ENCODE peak calls at places on chromosomes 5 and 9, in six cellular contexts. One of them, this sample, is unnamed.
A peak's percentile ranks its signal among the peaks of the same experiment; 100 is the strongest.

GRCh38 chr5:172508471-172509404 is 54.4 kb upstream of the SH3PXD2B start:
- DNase-seq in A549: no peak
- DNase-seq in adrenal gland: peak; percentile 6
- DNase-seq in hepatocyte: no peak
- DNase-seq in left lung: no peak
- DNase-seq in upper lobe of right lung: peak; percentile 51
- DNase-seq in this sample: no peak

GRCh38 chr5:10936081-10936480 is 175.0 kb upstream of the DAP start:
- DNase-seq in hepatocyte: no peak
- DNase-seq in adrenal gland: no peak
- DNase-seq in A549: no peak
- DNase-seq in left lung: no peak
- DNase-seq in upper lobe of right lung: no peak
- DNase-seq in this sample: no peak

GRCh38 chr9:97038551-97038908 is 412 bp downstream of the CTSV start:
- DNase-seq in upper lobe of right lung: no peak
- DNase-seq in hepatocyte: no peak
- DNase-seq in adrenal gland: no peak
- DNase-seq in left lung: no peak
- DNase-seq in A549: no peak
- DNase-seq in this sample: no peak

GRCh38 chr9:121974421-121974820 is 118.7 kb downstream of the TTLL11 start:
- DNase-seq in left lung: no peak
- DNase-seq in A549: no peak
- DNase-seq in hepatocyte: no peak
- DNase-seq in upper lobe of right lung: no peak
- DNase-seq in adrenal gland: no peak
- DNase-seq in this sample: no peak

GRCh38 chr9:92026206-92027002 is 76.4 kb upstream of the ROR2 start:
- DNase-seq in hepatocyte: no peak
- DNase-seq in upper lobe of right lung: no peak
- DNase-seq in left lung: no peak
- DNase-seq in A549: no peak
- DNase-seq in adrenal gland: no peak
- DNase-seq in this sample: no peak

GRCh38 chr9:126383395-126384104 is 56.9 kb downstream of the MVB12B start:
- DNase-seq in upper lobe of right lung: no peak
- DNase-seq in A549: no peak
- DNase-seq in left lung: no peak
- DNase-seq in adrenal gland: no peak
- DNase-seq in hepatocyte: no peak
- DNase-seq in this sample: no peak

GRCh38 chr5:172940242-172941066 is 18.8 kb upstream of the RPL26L1 start:
- DNase-seq in upper lobe of right lung: peak; percentile 84
- DNase-seq in left lung: no peak
- DNase-seq in A549: no peak
- DNase-seq in adrenal gland: no peak
- DNase-seq in hepatocyte: no peak
- DNase-seq in this sample: no peak

GRCh38 chr5:19547640-19548039 is 440.4 kb downstream of the CDH18 start:
- DNase-seq in hepatocyte: peak; percentile 27
- DNase-seq in upper lobe of right lung: no peak
- DNase-seq in left lung: no peak
- DNase-seq in adrenal gland: no peak
- DNase-seq in A549: no peak
- DNase-seq in this sample: no peak

GRCh38 chr5:58774979-58775378 is 192.1 kb downstream of the RAB3C start:
- DNase-seq in adrenal gland: no peak
- DNase-seq in hepatocyte: no peak
- DNase-seq in left lung: no peak
- DNase-seq in upper lobe of right lung: no peak
- DNase-seq in A549: no peak
- DNase-seq in this sample: no peak

GRCh38 chr9:124757589-124757988 is 13.5 kb downstream of the NR6A1 start:
- DNase-seq in adrenal gland: no peak
- DNase-seq in hepatocyte: no peak
- DNase-seq in upper lobe of right lung: no peak
- DNase-seq in left lung: no peak
- DNase-seq in A549: no peak
- DNase-seq in this sample: no peak

GRCh38 chr9:17490110-17490509 is 88.8 kb upstream of the SH3GL2 start:
- DNase-seq in hepatocyte: no peak
- DNase-seq in adrenal gland: no peak
- DNase-seq in upper lobe of right lung: no peak
- DNase-seq in A549: no peak
- DNase-seq in left lung: no peak
- DNase-seq in this sample: no peak

GRCh38 chr9:112252194-112252593 is 77.1 kb upstream of the SUSD1 start:
- DNase-seq in A549: no peak
- DNase-seq in upper lobe of right lung: no peak
- DNase-seq in adrenal gland: no peak
- DNase-seq in hepatocyte: no peak
- DNase-seq in left lung: no peak
- DNase-seq in this sample: no peak

GRCh38 chr9:34179528-34180138 is 790 bp downstream of the UBAP1 start:
- DNase-seq in A549: peak; percentile 58
- DNase-seq in adrenal gland: no peak
- DNase-seq in upper lobe of right lung: peak; percentile 46
- DNase-seq in hepatocyte: peak; percentile 52
- DNase-seq in left lung: no peak
- DNase-seq in this sample: peak; percentile 79

GRCh38 chr9:137439158-137439714 is 1.9 kb downstream of the ENTPD8 start:
- DNase-seq in adrenal gland: no peak
- DNase-seq in upper lobe of right lung: peak; percentile 57
- DNase-seq in left lung: peak; percentile 52
- DNase-seq in hepatocyte: no peak
- DNase-seq in A549: no peak
- DNase-seq in this sample: no peak

GRCh38 chr9:100465270-100465669 is 7.7 kb upstream of the TMEFF1 start:
- DNase-seq in hepatocyte: no peak
- DNase-seq in A549: no peak
- DNase-seq in upper lobe of right lung: no peak
- DNase-seq in left lung: no peak
- DNase-seq in adrenal gland: no peak
- DNase-seq in this sample: no peak

GRCh38 chr9:133876144-133876543 is 116.0 kb downstream of the VAV2 start:
- DNase-seq in left lung: no peak
- DNase-seq in hepatocyte: no peak
- DNase-seq in upper lobe of right lung: no peak
- DNase-seq in adrenal gland: no peak
- DNase-seq in A549: no peak
- DNase-seq in this sample: no peak

GRCh38 chr5:13866792-13867191 is 77.7 kb downstream of the DNAH5 start:
- DNase-seq in A549: peak; percentile 8
- DNase-seq in hepatocyte: peak; percentile 68
- DNase-seq in upper lobe of right lung: no peak
- DNase-seq in left lung: no peak
- DNase-seq in adrenal gland: no peak
- DNase-seq in this sample: peak; percentile 20

GRCh38 chr5:169153405-169153804 is 147.5 kb downstream of the SLIT3 start:
- DNase-seq in left lung: no peak
- DNase-seq in adrenal gland: no peak
- DNase-seq in A549: no peak
- DNase-seq in hepatocyte: peak; percentile 55
- DNase-seq in upper lobe of right lung: no peak
- DNase-seq in this sample: peak; percentile 42

GRCh38 chr5:177370488-177371119 is 12.9 kb downstream of the RGS14 start:
- DNase-seq in left lung: peak; percentile 90
- DNase-seq in upper lobe of right lung: peak; percentile 91
- DNase-seq in A549: peak; percentile 89
- DNase-seq in adrenal gland: peak; percentile 90
- DNase-seq in hepatocyte: peak; percentile 97
- DNase-seq in this sample: peak; percentile 77

GRCh38 chr5:118578093-118578492 is 410.3 kb downstream of the DTWD2 start:
- DNase-seq in hepatocyte: no peak
- DNase-seq in upper lobe of right lung: no peak
- DNase-seq in adrenal gland: no peak
- DNase-seq in A549: no peak
- DNase-seq in left lung: no peak
- DNase-seq in this sample: peak; percentile 72

GRCh38 chr5:168432903-168433302 is 53.4 kb upstream of the RARS1 start:
- DNase-seq in adrenal gland: no peak
- DNase-seq in left lung: no peak
- DNase-seq in A549: no peak
- DNase-seq in hepatocyte: no peak
- DNase-seq in upper lobe of right lung: no peak
- DNase-seq in this sample: no peak

GRCh38 chr9:100474082-100474949 is 1.4 kb downstream of the TMEFF1 start:
- DNase-seq in adrenal gland: no peak
- DNase-seq in left lung: no peak
- DNase-seq in upper lobe of right lung: no peak
- DNase-seq in A549: no peak
- DNase-seq in hepatocyte: peak; percentile 46
- DNase-seq in this sample: no peak

DNA sequence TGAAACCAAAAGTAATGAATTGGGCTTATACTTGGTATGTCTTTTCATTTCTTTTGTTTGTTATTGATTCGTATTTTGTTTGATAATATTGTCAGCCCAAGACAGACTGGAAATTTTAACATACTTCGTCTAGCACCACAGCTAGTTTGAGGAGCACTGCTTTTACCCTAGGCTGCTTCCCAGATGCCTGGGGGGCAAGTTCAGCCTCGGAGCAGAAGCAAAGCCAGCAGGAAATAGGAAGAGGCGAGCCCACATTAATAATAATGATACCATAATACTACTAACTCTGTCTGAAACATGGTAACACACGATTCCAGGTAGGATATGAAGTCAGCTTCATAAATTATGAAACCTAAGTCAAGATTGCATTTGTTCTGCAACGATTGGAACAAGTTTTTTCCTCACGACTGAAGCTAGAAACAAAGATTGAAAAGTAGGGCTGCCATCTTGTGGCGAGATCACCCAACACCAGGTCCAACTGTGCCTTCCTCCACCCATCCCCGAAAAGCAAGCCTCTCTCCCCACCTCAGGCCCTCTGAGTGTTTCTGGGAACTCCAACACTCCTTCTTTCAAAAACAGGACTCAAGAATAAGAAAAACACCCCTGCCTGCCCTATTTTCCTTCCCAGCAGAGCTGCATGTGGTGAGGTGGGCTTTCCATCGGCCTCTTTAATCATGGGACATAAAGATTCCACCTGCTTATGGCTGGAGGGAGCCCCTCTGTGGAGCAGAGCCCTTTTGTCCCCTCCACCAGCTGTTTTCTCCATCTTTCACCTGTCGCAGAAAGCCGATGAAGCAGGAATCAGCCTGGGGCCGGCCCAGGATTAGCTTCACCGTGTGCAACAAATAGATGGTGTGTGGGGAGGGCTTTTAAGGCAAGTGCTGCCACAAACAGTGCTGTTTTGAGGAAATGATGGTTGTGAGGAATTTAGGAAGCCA is 236.3 kb downstream of the CAAP1 start:
- DNase-seq in left lung: no peak
- DNase-seq in A549: peak; percentile 36
- DNase-seq in upper lobe of right lung: no peak
- DNase-seq in adrenal gland: no peak
- DNase-seq in hepatocyte: peak; percentile 28
- DNase-seq in this sample: peak; percentile 25
- H3K4me3 ChIP-seq in left lung: no peak overlapping the region
- H3K4me3 ChIP-seq in A549: no peak overlapping the region
- H3K4me3 ChIP-seq in upper lobe of right lung: no peak overlapping the region
- H3K4me3 ChIP-seq in adrenal gland: no peak overlapping the region
- H3K4me3 ChIP-seq in hepatocyte: no peak overlapping the region
- H3K4me3 ChIP-seq in this sample: peak overlapping the region; percentile 31

GRCh38 chr5:1336106-1336561 is 8.8 kb downstream of the CLPTM1L start:
- DNase-seq in hepatocyte: no peak
- DNase-seq in A549: no peak
- DNase-seq in left lung: peak; percentile 54
- DNase-seq in adrenal gland: no peak
- DNase-seq in upper lobe of right lung: peak; percentile 64
- DNase-seq in this sample: no peak
- TF ChIP-seq CTCF in hepatocyte: no peak
- TF ChIP-seq CTCF in A549: no peak
- TF ChIP-seq CTCF in left lung: no peak
- TF ChIP-seq CTCF in adrenal gland: no peak
- TF ChIP-seq CTCF in upper lobe of right lung: no peak
- TF ChIP-seq CTCF in this sample: no peak

DNA sequence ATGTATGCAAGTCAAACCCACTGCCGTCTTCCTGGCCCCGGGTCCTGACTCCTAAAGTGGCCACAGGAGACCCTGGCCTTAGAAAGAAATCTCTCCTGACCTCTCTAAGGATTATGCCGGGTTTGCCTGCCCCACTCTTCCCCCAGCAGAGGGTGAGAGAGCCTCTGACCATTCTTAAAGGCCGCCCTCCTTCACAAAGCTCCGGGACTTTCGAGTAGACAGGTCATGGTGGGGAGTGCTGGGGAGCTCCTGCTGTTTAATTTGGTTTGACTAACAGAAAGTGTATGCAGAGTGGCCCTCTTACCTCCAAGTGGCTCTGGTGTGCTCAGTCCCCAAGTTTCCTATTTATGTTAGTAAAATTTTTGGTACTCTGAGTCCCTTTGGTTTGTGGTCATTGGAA is 111.8 kb downstream of the LRRC70 start:
- DNase-seq in upper lobe of right lung: no peak
- DNase-seq in hepatocyte: no peak
- DNase-seq in adrenal gland: no peak
- DNase-seq in A549: no peak
- DNase-seq in left lung: no peak
- DNase-seq in this sample: no peak
- H3K4me3 ChIP-seq in upper lobe of right lung: no peak overlapping the region
- H3K4me3 ChIP-seq in hepatocyte: no peak overlapping the region
- H3K4me3 ChIP-seq in adrenal gland: no peak overlapping the region
- H3K4me3 ChIP-seq in A549: no peak overlapping the region
- H3K4me3 ChIP-seq in left lung: no peak overlapping the region
- H3K4me3 ChIP-seq in this sample: no peak overlapping the region

GRCh38 chr9:89339807-89340206 is 21.5 kb downstream of the SECISBP2 start:
- DNase-seq in A549: no peak
- DNase-seq in upper lobe of right lung: no peak
- DNase-seq in hepatocyte: no peak
- DNase-seq in adrenal gland: no peak
- DNase-seq in left lung: no peak
- DNase-seq in this sample: no peak

GRCh38 chr9:89340332-89340731 is 22.0 kb downstream of the SECISBP2 start:
- DNase-seq in adrenal gland: no peak
- DNase-seq in left lung: no peak
- DNase-seq in A549: no peak
- DNase-seq in upper lobe of right lung: no peak
- DNase-seq in hepatocyte: no peak
- DNase-seq in this sample: no peak

GRCh38 chr9:89345476-89345875 is 27.2 kb downstream of the SECISBP2 start:
- DNase-seq in adrenal gland: no peak
- DNase-seq in upper lobe of right lung: no peak
- DNase-seq in hepatocyte: no peak
- DNase-seq in left lung: no peak
- DNase-seq in A549: no peak
- DNase-seq in this sample: no peak

GRCh38 chr9:89342213-89342612 is 23.9 kb downstream of the SECISBP2 start:
- DNase-seq in left lung: no peak
- DNase-seq in adrenal gland: no peak
- DNase-seq in hepatocyte: no peak
- DNase-seq in upper lobe of right lung: no peak
- DNase-seq in A549: no peak
- DNase-seq in this sample: no peak

DNA sequence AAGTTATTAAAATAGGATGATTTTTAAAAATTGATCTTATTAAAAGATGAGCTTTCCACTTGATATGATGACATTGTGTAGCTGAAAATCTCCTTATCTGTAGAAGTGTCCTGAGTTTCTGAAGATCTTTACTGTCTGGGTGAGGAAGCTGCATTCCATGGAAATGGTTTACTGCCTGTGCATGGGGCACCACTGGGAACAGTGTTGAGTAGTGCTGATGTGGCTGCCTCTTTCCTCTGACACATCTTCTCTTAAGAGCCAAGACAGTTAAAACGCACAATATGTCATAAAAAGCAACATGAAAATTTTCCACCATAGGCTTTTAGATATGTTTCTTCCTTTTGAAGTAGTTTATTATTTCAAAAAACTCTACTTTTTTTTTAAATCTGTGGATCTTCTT is 24.6 kb downstream of the SECISBP2 start:
- DNase-seq in upper lobe of right lung: no peak
- DNase-seq in A549: no peak
- DNase-seq in hepatocyte: no peak
- DNase-seq in left lung: no peak
- DNase-seq in adrenal gland: no peak
- DNase-seq in this sample: no peak
- TF ChIP-seq CTCF in upper lobe of right lung: no peak
- TF ChIP-seq CTCF in A549: no peak
- TF ChIP-seq CTCF in hepatocyte: no peak
- TF ChIP-seq CTCF in left lung: no peak
- TF ChIP-seq CTCF in adrenal gland: no peak
- TF ChIP-seq CTCF in this sample: no peak